ENCODE peak calls at places on chromosome 3, in five cellular contexts. C, L, N, S and W are unnamed samples.

GRCh38 chr3:179179979-179180758 is 32.0 kb downstream of the PIK3CA start:
- DNase-seq in L (peak; percentile 85), N (no peak), C (peak; percentile 51), S (peak; percentile 81), W (peak; percentile 45)

GRCh38 chr3:129119365-129120100 is 2.1 kb downstream of the RAB43 start:
- DNase-seq in L (no peak), N (peak; percentile 62), C (no peak), S (no peak), W (no peak)

GRCh38 chr3:126104028-126104635 is 20.2 kb upstream of the SLC41A3 start:
- DNase-seq in C (no peak), S (no peak), N (no peak), L (no peak), W (no peak)

GRCh38 chr3:90062018-90062417 is 954.6 kb downstream of the EPHA3 start:
- DNase-seq in C (peak; percentile 52), N (no peak), S (peak; percentile 55), L (peak; percentile 77), W (no peak)

GRCh38 chr3:109023656-109024254 is 70.1 kb upstream of the GUCA1C start:
- DNase-seq in C (peak; percentile 42), S (peak; percentile 44), N (peak; percentile 49), L (peak; percentile 61), W (peak; percentile 57)

GRCh38 chr3:170506556-170506955 is 79.3 kb downstream of the SLC7A14 start:
- DNase-seq in N (no peak), S (peak; percentile 60), L (peak; percentile 60), C (peak; percentile 52), W (peak; percentile 25)

GRCh38 chr3:177642042-177642441 is 444.8 kb upstream of the TBL1XR1 start:
- DNase-seq in L (no peak), S (no peak), N (no peak), C (no peak), W (no peak)

GRCh38 chr3:36305929-36306520 is 74.3 kb upstream of the STAC start:
- DNase-seq in L (peak; percentile 64), N (no peak), S (peak; percentile 63), C (peak; percentile 78), W (no peak)

GRCh38 chr3:72646263-72646662 is 202.0 kb downstream of the SHQ1 start:
- DNase-seq in L (no peak), N (no peak), C (no peak), S (no peak), W (no peak)

GRCh38 chr3:34174740-34175139 is 376.3 kb downstream of the PDCD6IP start:
- DNase-seq in L (no peak), C (no peak), S (no peak), N (no peak), W (peak; percentile 92)

GRCh38 chr3:120369000-120369399 is 19.8 kb upstream of the LRRC58 start:
- DNase-seq in S (no peak), N (no peak), L (no peak), C (no peak), W (no peak)